ENCODE peak calls at places on chromosome 1, in four cellular contexts. A, H, U and T are unnamed samples.
A peak's percentile ranks its signal among the peaks of the same experiment; 100 is the strongest.

GRCh38 chr1:100325415-100326324 is 26.6 kb upstream of the CDC14A start:
- DNase-seq in U (no peak), A (no peak), H (no peak), T (no peak)

GRCh38 chr1:179366093-179366800 is 476 bp downstream of the AXDND1 start:
- DNase-seq in A (no peak), H (no peak), U (no peak), T (no peak)

GRCh38 chr1:245501635-245502034 is 346.9 kb downstream of the KIF26B start:
- DNase-seq in H (no peak), U (no peak), A (no peak), T (no peak)

GRCh38 chr1:29129916-29130315 is 6.2 kb upstream of the TMEM200B start:
- DNase-seq in H (no peak), A (no peak), U (no peak), T (no peak)

GRCh38 chr1:205598841-205599666 is 32.8 kb downstream of the ELK4 start:
- DNase-seq in A (no peak), H (peak; percentile 22), U (no peak), T (no peak)

GRCh38 chr1:106278706-106279105 is 777.8 kb upstream of the PRMT6 start:
- DNase-seq in A (no peak), H (no peak), U (no peak), T (no peak)

GRCh38 chr1:16631248-16632043 is 18.1 kb upstream of the NBPF1 start:
- DNase-seq in A (no peak), H (no peak), U (peak; percentile 8), T (peak; percentile 48)

GRCh38 chr1:119910617-119911016 is 14.3 kb upstream of the ADAM30 start:
- DNase-seq in H (no peak), U (no peak), A (no peak), T (no peak)

GRCh38 chr1:235022341-235023196 is 106.1 kb downstream of the TOMM20 start:
- DNase-seq in U (no peak), H (no peak), A (no peak), T (no peak)

GRCh38 chr1:192011525-192011924 is 146.7 kb upstream of the RGS18 start:
- DNase-seq in H (no peak), U (no peak), A (no peak), T (no peak)

GRCh38 chr1:239896980-239897379 is 194.7 kb upstream of the FMN2 start:
- DNase-seq in U (no peak), A (no peak), H (no peak), T (no peak)

DNA sequence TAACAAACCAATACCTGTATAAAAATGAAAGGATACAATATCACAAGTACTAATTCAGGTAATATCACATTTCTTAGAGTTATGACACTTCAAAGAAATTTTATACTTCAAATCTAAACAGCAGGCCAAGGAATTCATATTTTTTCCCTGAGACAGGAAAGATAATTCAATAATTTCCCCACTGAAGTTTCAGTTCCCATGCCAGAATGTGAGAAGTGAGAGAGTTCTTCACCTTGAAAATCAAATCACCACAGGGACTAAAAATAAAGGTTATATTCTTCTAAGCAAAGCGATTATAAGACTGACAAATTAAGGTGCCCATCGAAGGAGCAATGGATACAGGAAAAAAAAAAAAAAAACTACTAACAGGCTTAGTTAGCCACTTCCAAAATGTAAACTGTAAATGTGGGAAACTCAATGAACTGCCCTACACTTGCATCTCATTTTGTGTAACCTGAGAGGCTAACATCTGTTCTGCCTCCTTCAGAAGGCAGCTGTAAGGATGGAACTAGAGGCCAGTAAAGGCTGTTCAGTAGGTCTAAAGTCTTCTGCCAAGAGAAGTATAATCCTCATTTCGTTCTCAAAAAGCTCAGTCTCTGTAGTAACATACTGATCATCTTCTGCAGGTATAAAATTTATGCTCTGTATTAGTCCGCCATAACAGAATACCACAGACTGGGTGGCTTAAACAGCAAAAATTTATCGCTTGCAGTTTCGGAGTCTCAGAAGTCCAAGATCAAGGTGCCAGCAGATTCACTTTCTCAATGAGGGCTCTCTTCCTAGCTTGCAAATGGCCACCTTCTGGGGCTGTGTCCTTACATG is 127.8 kb downstream of the RERE start:
- DNase-seq in A (no peak), H (no peak), U (no peak), T (no peak)
- H3K27ac ChIP-seq in A (no peak overlapping the region), H (no peak overlapping the region), U (no peak overlapping the region), T (no peak overlapping the region)

DNA sequence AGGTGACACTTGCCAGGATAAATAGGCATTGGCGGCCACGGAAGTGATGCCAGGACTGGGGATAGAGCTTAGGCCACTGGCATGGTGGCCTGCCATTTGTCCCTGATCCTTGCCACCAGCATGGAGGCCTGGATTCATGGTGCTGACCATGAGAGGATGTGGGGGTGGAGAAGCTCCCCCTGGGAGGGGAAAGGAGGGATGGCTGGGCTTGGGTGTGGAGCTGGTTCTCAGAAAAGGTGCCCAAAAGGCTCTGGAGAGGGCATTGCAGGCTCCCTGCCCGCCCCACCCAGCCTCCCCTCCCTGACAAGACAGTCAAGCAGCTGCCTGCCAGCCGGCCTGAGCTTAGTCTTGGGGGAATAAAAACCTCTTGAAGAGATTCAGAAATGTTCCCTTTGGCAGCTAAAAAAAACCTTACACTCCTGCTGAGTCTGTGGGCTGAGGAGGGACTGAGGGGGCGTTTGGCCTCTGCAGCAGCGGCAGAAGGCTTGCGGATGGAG is 117.8 kb upstream of the IPO9 start:
- DNase-seq in H (no peak), A (no peak), U (no peak), T (no peak)
- H3K27ac ChIP-seq in H (no peak overlapping the region), A (no peak overlapping the region), U (no peak overlapping the region), T (no peak overlapping the region)

GRCh38 chr1:41673355-41673754 is 188.9 kb upstream of the EDN2 start:
- DNase-seq in U (no peak), A (peak; percentile 29), H (no peak), T (peak; percentile 61)
- H3K27ac ChIP-seq in U (peak overlapping the region; percentile 71), A (peak overlapping the region; percentile 66), H (no peak overlapping the region), T (peak overlapping the region; percentile 5)

GRCh38 chr1:49111931-49112330 is 335.2 kb upstream of the BEND5 start:
- DNase-seq in H (no peak), U (no peak), A (no peak), T (no peak)
- H3K27ac ChIP-seq in H (no peak overlapping the region), U (no peak overlapping the region), A (no peak overlapping the region), T (no peak overlapping the region)

DNA sequence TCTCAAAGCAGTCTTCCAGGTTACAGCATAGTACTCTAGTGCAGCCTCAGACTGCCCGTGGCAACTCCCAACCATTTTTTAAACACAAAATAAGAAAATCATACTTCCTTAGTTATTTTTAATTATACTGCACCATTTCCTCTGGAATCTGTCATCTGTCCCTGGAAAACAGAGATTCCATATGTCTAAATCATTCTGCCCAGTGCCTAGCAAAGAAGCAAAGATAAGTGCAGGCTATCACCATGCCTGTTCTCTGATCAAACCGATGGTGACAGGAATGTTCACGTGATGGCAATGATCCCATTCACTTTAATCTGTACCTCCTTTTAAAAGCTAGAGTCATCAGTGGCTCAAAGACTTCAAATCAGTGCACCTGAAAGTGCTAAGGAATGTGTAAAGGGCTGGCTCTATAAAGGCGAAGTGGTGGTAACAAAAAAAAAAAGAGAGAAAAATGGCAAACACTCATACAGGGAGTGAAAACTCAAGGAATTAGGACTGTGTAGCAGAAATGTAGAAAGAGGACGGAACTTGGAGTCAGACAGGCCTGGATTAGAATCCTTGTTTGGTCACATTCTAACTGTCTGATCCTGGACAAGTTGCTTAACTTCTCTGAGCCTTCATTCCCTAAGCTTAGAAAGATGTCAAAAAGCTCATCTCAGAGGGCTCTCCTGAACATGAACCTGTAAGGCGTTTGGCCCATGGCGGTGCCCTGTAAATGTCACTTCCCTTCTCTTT is 9.9 kb upstream of the CCN1 start:
- DNase-seq in U (no peak), H (no peak), A (no peak), T (no peak)
- H3K27ac ChIP-seq in U (no peak overlapping the region), H (no peak overlapping the region), A (no peak overlapping the region), T (no peak overlapping the region)